ENCODE peak calls at places on chromosomes 3 and 15, in six cellular contexts. W is natural killer cell; G is progenitor cell of endocrine pancreas; B is activated naive CD4-positive, alpha-beta T cell treated with Interleukin-2 at 50 U/mL for 16 hours; V is HuH-7; Y is stimulated activated CD4-positive, alpha-beta T cell treated with anti-CD3 and anti-CD28 coated beads, Interleukin-4, amount 100 ng/mL, for 1 hour. E is an unnamed sample.

GRCh38 chr15:52121896-52122295 is 9.3 kb upstream of the BCL2L10 start:
- DNase-seq in G (no peak), V (no peak), W (no peak), Y (no peak), B (no peak), E (no peak)

GRCh38 chr3:46923559-46924350 is 46.2 kb downstream of the PTH1R start:
- DNase-seq in W (peak), Y (peak), B (peak), V (peak), G (peak), E (no peak)

GRCh38 chr3:151439652-151440125 is 21.2 kb downstream of the IGSF10 start:
- DNase-seq in V (peak), W (no peak), B (no peak), G (no peak), Y (no peak), E (no peak)

GRCh38 chr15:83565553-83566159 is 88.3 kb upstream of the ADAMTSL3 start:
- DNase-seq in G (no peak), B (no peak), V (peak), W (no peak), Y (no peak), E (no peak)

GRCh38 chr15:59543721-59544547 is 67.6 kb upstream of the GCNT3 start:
- DNase-seq in W (no peak), Y (no peak), G (no peak), V (no peak), B (no peak), E (peak)

GRCh38 chr3:138875754-138876664 is 41.3 kb upstream of the PIK3CB start:
- DNase-seq in B (no peak), V (no peak), W (no peak), G (no peak), Y (no peak), E (no peak)

GRCh38 chr15:94255540-94255939 is 24.2 kb downstream of the MCTP2 start:
- DNase-seq in W (no peak), Y (no peak), V (no peak), G (no peak), B (no peak), E (no peak)

GRCh38 chr3:81592101-81592500 is 169.3 kb downstream of the GBE1 start:
- DNase-seq in G (no peak), V (no peak), Y (no peak), W (no peak), B (no peak), E (no peak)

GRCh38 chr15:58221591-58222241 is 83.5 kb downstream of the AQP9 start:
- DNase-seq in V (peak), Y (no peak), G (no peak), B (no peak), W (no peak), E (no peak)

GRCh38 chr3:177810162-177810623 is 612.9 kb upstream of the TBL1XR1 start:
- DNase-seq in G (no peak), W (no peak), B (no peak), V (no peak), Y (no peak), E (no peak)

GRCh38 chr15:85762039-85762755 is 32.5 kb downstream of the KLHL25 start:
- DNase-seq in W (no peak), Y (no peak), V (no peak), B (no peak), G (no peak), E (no peak)

GRCh38 chr3:139084176-139084575 is 39.5 kb upstream of the PRR23C start:
- DNase-seq in G (no peak), W (no peak), B (no peak), Y (no peak), V (no peak), E (no peak)

GRCh38 chr3:13053915-13054704 is 19.1 kb downstream of the IQSEC1 start:
- DNase-seq in B (no peak), Y (no peak), W (no peak), V (no peak), G (no peak), E (no peak)

GRCh38 chr15:85412956-85413854 is 32.8 kb downstream of the AKAP13 start:
- DNase-seq in V (peak), Y (peak), W (peak), B (peak), G (no peak), E (peak)

GRCh38 chr3:123072152-123072551 is 5.3 kb downstream of the PDIA5 start:
- DNase-seq in B (no peak), G (no peak), W (no peak), Y (no peak), V (no peak), E (no peak)

GRCh38 chr15:55965091-55965490 is 28.3 kb downstream of the NEDD4 start:
- DNase-seq in G (no peak), V (no peak), W (no peak), Y (no peak), B (no peak), E (no peak)

GRCh38 chr3:170816341-170816740 is 53.7 kb downstream of the RPL22L1 start:
- DNase-seq in G (no peak), V (no peak), B (no peak), Y (no peak), W (no peak), E (no peak)

GRCh38 chr3:161042023-161042501 is 63.1 kb downstream of the B3GALNT1 start:
- DNase-seq in B (no peak), G (no peak), W (no peak), Y (no peak), V (peak), E (no peak)

E was measured in stimulated activated naive CD8-positive, alpha-beta T cell treated with anti-CD3 and anti-CD28 coated beads, Interleukin-15, amount 100 ng/mL, for 72 hours.